ENCODE peak calls at places on chromosomes 11 and 22, in five cellular contexts. One of them, this sample, is unnamed.

GRCh38 chr11:120288021-120288420 is 37.1 kb upstream of the TLCD5 start:
- DNase-seq in GM23338: no peak
- DNase-seq in heart left ventricle: no peak
- DNase-seq in right atrium auricular region: no peak
- DNase-seq in small intestine: no peak
- DNase-seq in this sample: no peak

GRCh38 chr22:18991828-18992442 is 55.8 kb upstream of the PRODH start:
- DNase-seq in GM23338: no peak
- DNase-seq in right atrium auricular region: no peak
- DNase-seq in heart left ventricle: no peak
- DNase-seq in small intestine: no peak
- DNase-seq in this sample: no peak

GRCh38 chr11:75406338-75406777 is 7.0 kb downstream of the RPS3 start:
- DNase-seq in heart left ventricle: no peak
- DNase-seq in small intestine: no peak
- DNase-seq in right atrium auricular region: no peak
- DNase-seq in GM23338: no peak
- DNase-seq in this sample: no peak

GRCh38 chr22:44359496-44360110 is 46.9 kb upstream of the SHISAL1 start:
- DNase-seq in heart left ventricle: peak
- DNase-seq in GM23338: no peak
- DNase-seq in right atrium auricular region: no peak
- DNase-seq in small intestine: no peak
- DNase-seq in this sample: no peak

GRCh38 chr22:41231369-41231768 is 9.4 kb downstream of the CHADL start:
- DNase-seq in right atrium auricular region: no peak
- DNase-seq in heart left ventricle: no peak
- DNase-seq in GM23338: no peak
- DNase-seq in small intestine: no peak
- DNase-seq in this sample: no peak

GRCh38 chr11:33545941-33546340 is 154.7 kb downstream of the C11orf91 start:
- DNase-seq in heart left ventricle: no peak
- DNase-seq in small intestine: no peak
- DNase-seq in right atrium auricular region: no peak
- DNase-seq in GM23338: no peak
- DNase-seq in this sample: no peak

GRCh38 chr11:73173755-73174494 is 31.8 kb upstream of the FCHSD2 start:
- DNase-seq in small intestine: peak
- DNase-seq in GM23338: no peak
- DNase-seq in right atrium auricular region: peak
- DNase-seq in heart left ventricle: peak
- DNase-seq in this sample: peak

GRCh38 chr11:68962527-68963250 is 18.1 kb downstream of the MRGPRD start:
- DNase-seq in GM23338: no peak
- DNase-seq in small intestine: no peak
- DNase-seq in heart left ventricle: no peak
- DNase-seq in right atrium auricular region: no peak
- DNase-seq in this sample: no peak

GRCh38 chr11:57644748-57645715 is 4.7 kb downstream of the YPEL4 start:
- DNase-seq in right atrium auricular region: peak
- DNase-seq in GM23338: peak
- DNase-seq in heart left ventricle: peak
- DNase-seq in small intestine: peak
- DNase-seq in this sample: peak

GRCh38 chr11:77547863-77548551 is 41.7 kb upstream of the AQP11 start:
- DNase-seq in small intestine: peak
- DNase-seq in heart left ventricle: no peak
- DNase-seq in GM23338: peak
- DNase-seq in right atrium auricular region: peak
- DNase-seq in this sample: peak

GRCh38 chr22:27401321-27401720 is 400.2 kb downstream of the MN1 start:
- DNase-seq in heart left ventricle: no peak
- DNase-seq in right atrium auricular region: no peak
- DNase-seq in small intestine: no peak
- DNase-seq in GM23338: no peak
- DNase-seq in this sample: no peak

GRCh38 chr11:78860720-78861422 is 286.2 kb upstream of the NARS2 start:
- DNase-seq in small intestine: no peak
- DNase-seq in GM23338: peak
- DNase-seq in heart left ventricle: peak
- DNase-seq in right atrium auricular region: no peak
- DNase-seq in this sample: no peak

GRCh38 chr11:91904792-91905785 is 319.5 kb upstream of the FAT3 start:
- DNase-seq in GM23338: no peak
- DNase-seq in heart left ventricle: no peak
- DNase-seq in small intestine: peak
- DNase-seq in right atrium auricular region: no peak
- DNase-seq in this sample: no peak

GRCh38 chr11:111631034-111631665 is 28.9 kb downstream of the SIK2 start:
- DNase-seq in small intestine: no peak
- DNase-seq in right atrium auricular region: no peak
- DNase-seq in GM23338: no peak
- DNase-seq in heart left ventricle: no peak
- DNase-seq in this sample: no peak

GRCh38 chr11:20022363-20023081 is 137.8 kb downstream of the DBX1 start:
- DNase-seq in heart left ventricle: no peak
- DNase-seq in small intestine: no peak
- DNase-seq in GM23338: peak
- DNase-seq in right atrium auricular region: no peak
- DNase-seq in this sample: no peak

GRCh38 chr11:126900349-126900748 is 100.2 kb downstream of the KIRREL3 start:
- DNase-seq in right atrium auricular region: no peak
- DNase-seq in GM23338: no peak
- DNase-seq in small intestine: no peak
- DNase-seq in heart left ventricle: no peak
- DNase-seq in this sample: no peak

GRCh38 chr11:102171101-102171500 is 60.9 kb downstream of the YAP1 start:
- DNase-seq in small intestine: no peak
- DNase-seq in right atrium auricular region: no peak
- DNase-seq in heart left ventricle: no peak
- DNase-seq in GM23338: no peak
- DNase-seq in this sample: no peak

GRCh38 chr11:84019576-84020194 is 733.5 kb upstream of the CCDC90B start:
- DNase-seq in right atrium auricular region: no peak
- DNase-seq in heart left ventricle: no peak
- DNase-seq in small intestine: no peak
- DNase-seq in GM23338: no peak
- DNase-seq in this sample: peak

GRCh38 chr11:87092567-87092966 is 54.8 kb downstream of the TMEM135 start:
- DNase-seq in heart left ventricle: no peak
- DNase-seq in GM23338: no peak
- DNase-seq in small intestine: no peak
- DNase-seq in right atrium auricular region: no peak
- DNase-seq in this sample: no peak

GRCh38 chr11:111185259-111185658 is 60.3 kb upstream of the POU2AF2 start:
- DNase-seq in right atrium auricular region: no peak
- DNase-seq in GM23338: no peak
- DNase-seq in small intestine: no peak
- DNase-seq in heart left ventricle: no peak
- DNase-seq in this sample: no peak

GRCh38 chr11:128453444-128454336 is 133.7 kb downstream of the ETS1 start:
- DNase-seq in small intestine: peak
- DNase-seq in right atrium auricular region: peak
- DNase-seq in GM23338: no peak
- DNase-seq in heart left ventricle: peak
- DNase-seq in this sample: peak

GRCh38 chr11:10317776-10318526 is 13.1 kb downstream of the ADM start:
- DNase-seq in small intestine: peak
- DNase-seq in right atrium auricular region: no peak
- DNase-seq in GM23338: no peak
- DNase-seq in heart left ventricle: no peak
- DNase-seq in this sample: no peak

GRCh38 chr11:44709966-44710365 is 16.8 kb upstream of the TSPAN18 start:
- DNase-seq in GM23338: no peak
- DNase-seq in heart left ventricle: no peak
- DNase-seq in right atrium auricular region: no peak
- DNase-seq in small intestine: no peak
- DNase-seq in this sample: no peak

GRCh38 chr11:62273789-62274275 is 3.9 kb downstream of the SCGB2A2 start:
- DNase-seq in GM23338: peak
- DNase-seq in small intestine: no peak
- DNase-seq in heart left ventricle: no peak
- DNase-seq in right atrium auricular region: no peak
- DNase-seq in this sample: no peak

GRCh38 chr11:46071091-46071490 is 50.2 kb downstream of the PHF21A start:
- DNase-seq in right atrium auricular region: no peak
- DNase-seq in GM23338: no peak
- DNase-seq in heart left ventricle: no peak
- DNase-seq in small intestine: no peak
- DNase-seq in this sample: no peak

GRCh38 chr11:97995874-97996273 is 1024.9 kb upstream of the CNTN5 start:
- DNase-seq in small intestine: no peak
- DNase-seq in right atrium auricular region: no peak
- DNase-seq in heart left ventricle: no peak
- DNase-seq in GM23338: no peak
- DNase-seq in this sample: no peak

DNA sequence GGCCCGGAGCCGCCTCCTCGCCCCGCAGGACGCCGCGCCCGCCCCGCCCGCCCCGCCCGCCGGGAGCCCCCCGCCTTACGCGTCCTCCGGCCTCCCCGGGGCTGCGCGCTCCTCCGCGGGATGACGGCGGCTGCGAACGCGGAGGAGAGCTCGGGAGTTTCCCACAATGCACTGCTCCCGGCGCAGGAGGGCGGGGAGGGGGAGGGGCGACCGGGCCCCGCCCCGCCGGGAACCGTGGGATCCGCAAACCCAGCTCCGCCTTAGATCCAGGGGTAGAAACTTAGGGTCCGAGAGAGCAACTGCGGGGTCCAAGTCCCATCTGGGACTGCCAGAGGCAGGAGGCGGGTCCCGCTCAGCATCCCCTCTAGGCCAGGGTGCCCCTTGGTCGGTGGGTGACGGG is at the start of gene CEND1:
- DNase-seq in small intestine: no peak
- DNase-seq in GM23338: peak
- DNase-seq in right atrium auricular region: no peak
- DNase-seq in heart left ventricle: peak
- DNase-seq in this sample: no peak
- H3K4me3 ChIP-seq in small intestine: no peak
- H3K4me3 ChIP-seq in GM23338: peak
- H3K4me3 ChIP-seq in right atrium auricular region: no peak
- H3K4me3 ChIP-seq in heart left ventricle: peak
- H3K4me3 ChIP-seq in this sample: no peak

DNA sequence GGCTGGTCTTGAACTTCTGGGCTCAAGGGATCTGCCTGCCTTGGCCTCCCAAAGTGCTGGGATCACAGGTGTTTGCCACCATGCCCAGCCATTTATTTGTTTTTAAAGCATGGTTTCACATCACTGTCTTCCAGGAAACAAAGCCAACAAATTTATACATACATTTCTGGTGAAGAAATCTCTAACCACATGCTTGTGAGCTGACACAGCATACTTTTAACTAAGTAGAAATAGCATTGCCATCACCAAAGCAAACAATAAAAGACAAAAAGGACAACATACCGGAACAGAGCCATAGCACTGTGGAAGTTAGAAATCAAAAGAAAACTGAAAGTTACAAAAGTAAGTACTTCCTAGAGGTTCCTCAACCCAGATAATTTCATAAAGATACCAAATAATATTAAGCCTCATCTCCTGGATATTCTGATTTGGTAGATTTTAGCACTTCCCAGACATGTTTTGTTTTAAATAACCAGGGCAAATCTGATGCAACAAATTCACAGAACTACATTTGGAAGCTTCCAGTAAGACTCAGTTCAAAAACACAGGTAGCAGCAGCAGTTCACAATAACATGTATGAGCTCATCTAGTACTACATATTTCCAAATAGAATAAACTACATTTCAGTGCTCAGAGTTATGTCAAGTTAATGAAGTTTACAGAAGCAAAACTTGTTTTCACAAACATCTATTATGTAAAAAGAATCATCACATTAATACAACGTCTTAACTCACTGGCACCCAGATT is 70.6 kb downstream of the RRAS2 start:
- DNase-seq in right atrium auricular region: no peak
- DNase-seq in GM23338: no peak
- DNase-seq in small intestine: no peak
- DNase-seq in heart left ventricle: no peak
- DNase-seq in this sample: no peak
- H3K27ac ChIP-seq in right atrium auricular region: no peak
- H3K27ac ChIP-seq in GM23338: peak
- H3K27ac ChIP-seq in small intestine: peak
- H3K27ac ChIP-seq in heart left ventricle: no peak
- H3K27ac ChIP-seq in this sample: peak

GRCh38 chr22:49693416-49693815 is 134.3 kb downstream of the BRD1 start:
- DNase-seq in small intestine: no peak
- DNase-seq in heart left ventricle: no peak
- DNase-seq in right atrium auricular region: no peak
- DNase-seq in GM23338: no peak
- DNase-seq in this sample: no peak

GRCh38 chr22:49697047-49697446 is 130.6 kb downstream of the BRD1 start:
- DNase-seq in heart left ventricle: no peak
- DNase-seq in right atrium auricular region: no peak
- DNase-seq in GM23338: no peak
- DNase-seq in small intestine: no peak
- DNase-seq in this sample: no peak

GRCh38 chr22:49693848-49694247 is 133.8 kb downstream of the BRD1 start:
- DNase-seq in small intestine: no peak
- DNase-seq in GM23338: no peak
- DNase-seq in heart left ventricle: no peak
- DNase-seq in right atrium auricular region: no peak
- DNase-seq in this sample: no peak

GRCh38 chr22:49692499-49693225 is 135.0 kb downstream of the BRD1 start:
- DNase-seq in small intestine: no peak
- DNase-seq in GM23338: no peak
- DNase-seq in right atrium auricular region: no peak
- DNase-seq in heart left ventricle: no peak
- DNase-seq in this sample: peak

DNA sequence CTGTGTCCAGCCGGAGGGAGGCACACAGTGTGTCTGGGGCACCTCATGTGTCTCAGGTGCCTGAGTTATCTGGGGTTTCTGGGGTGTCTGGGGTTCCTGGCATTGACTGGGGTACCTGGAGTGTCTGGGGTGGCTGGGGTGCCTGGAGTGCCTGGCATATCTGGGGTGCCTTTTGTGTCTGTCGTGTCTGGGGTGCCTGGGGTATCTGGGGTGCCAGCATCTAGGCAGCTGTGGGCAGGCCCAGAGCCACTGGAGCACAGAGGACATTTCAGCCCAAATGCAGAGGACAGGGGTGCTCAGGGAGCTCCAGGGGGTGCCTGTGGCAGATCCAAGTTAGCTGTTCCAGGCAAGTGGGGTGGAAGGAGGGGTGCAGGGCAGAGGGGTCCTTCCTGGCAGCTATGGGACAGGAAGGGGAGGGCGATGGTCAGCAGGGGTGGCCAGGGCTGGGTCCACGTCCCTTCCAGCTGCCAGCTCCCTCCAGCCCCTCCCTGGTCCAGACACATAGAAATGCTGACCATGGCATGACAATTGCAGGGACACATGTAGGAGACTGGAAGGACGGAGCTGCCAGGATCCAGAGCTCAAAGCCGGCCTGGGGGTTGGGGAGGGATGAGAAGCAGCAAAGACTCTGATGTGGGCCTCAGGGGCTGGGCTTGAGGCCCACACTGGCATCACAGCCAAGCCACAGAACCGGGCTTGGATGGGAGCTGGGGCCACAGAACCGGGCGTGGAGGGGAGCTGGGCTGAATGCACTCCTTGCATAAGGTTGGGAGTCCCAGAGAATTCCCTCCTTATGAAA is 133.0 kb downstream of the BRD1 start:
- DNase-seq in GM23338: no peak
- DNase-seq in right atrium auricular region: no peak
- DNase-seq in heart left ventricle: no peak
- DNase-seq in small intestine: no peak
- DNase-seq in this sample: peak
- H3K4me3 ChIP-seq in GM23338: no peak
- H3K4me3 ChIP-seq in right atrium auricular region: no peak
- H3K4me3 ChIP-seq in heart left ventricle: no peak
- H3K4me3 ChIP-seq in small intestine: no peak
- H3K4me3 ChIP-seq in this sample: no peak

GRCh38 chr22:37244922-37245722 is 1.1 kb upstream of the RAC2 start:
- DNase-seq in GM23338: no peak
- DNase-seq in small intestine: no peak
- DNase-seq in heart left ventricle: no peak
- DNase-seq in right atrium auricular region: no peak
- DNase-seq in this sample: no peak
- H3K27ac ChIP-seq in GM23338: no peak
- H3K27ac ChIP-seq in small intestine: no peak
- H3K27ac ChIP-seq in heart left ventricle: no peak
- H3K27ac ChIP-seq in right atrium auricular region: no peak
- H3K27ac ChIP-seq in this sample: no peak

This sample was measured in tibial artery.